ENCODE peak calls at places on chromosomes 16 and 17, in four cellular contexts. S, A, K and Y are unnamed samples.

GRCh38 chr16:23835390-23836077 is at the start of gene PRKCB:
- DNase-seq in A (no peak), K (peak), S (peak), Y (peak)

GRCh38 chr17:62627219-62627903 is at the start of gene MRC2:
- DNase-seq in K (peak), A (no peak), S (peak), Y (peak)

GRCh38 chr16:30728904-30729672 is 19.1 kb upstream of the PHKG2 start:
- DNase-seq in K (no peak), S (no peak), A (no peak), Y (no peak)

GRCh38 chr16:13453938-13454553 is 465.9 kb upstream of the ERCC4 start:
- DNase-seq in K (peak), A (no peak), S (no peak), Y (peak)

GRCh38 chr17:69945698-69946185 is 129.3 kb upstream of the KCNJ16 start:
- DNase-seq in K (no peak), A (no peak), S (peak), Y (no peak)

GRCh38 chr17:39752241-39752831 is 14.6 kb downstream of the GRB7 start:
- DNase-seq in A (no peak), S (no peak), K (no peak), Y (peak)

GRCh38 chr16:1385232-1385631 is 29.3 kb downstream of the UNKL start:
- DNase-seq in K (no peak), A (no peak), S (no peak), Y (no peak)

GRCh38 chr16:1159973-1160772 is 7.3 kb downstream of the CACNA1H start:
- DNase-seq in S (peak), K (no peak), A (no peak), Y (no peak)

GRCh38 chr17:65287040-65287439 is 149.9 kb downstream of the RGS9 start:
- DNase-seq in A (no peak), S (no peak), K (no peak), Y (no peak)

GRCh38 chr17:68884888-68885287 is 70.3 kb downstream of the ABCA8 start:
- DNase-seq in A (no peak), K (no peak), S (no peak), Y (no peak)

GRCh38 chr16:50550035-50550434 is 1.8 kb downstream of the NKD1 start:
- DNase-seq in S (no peak), A (no peak), K (no peak), Y (no peak)

GRCh38 chr17:3040882-3041281 is 22.5 kb downstream of the OR1D5 start:
- DNase-seq in S (no peak), A (no peak), K (no peak), Y (no peak)

GRCh38 chr17:3046753-3047152 is 16.7 kb downstream of the OR1D5 start:
- DNase-seq in K (no peak), S (no peak), A (no peak), Y (no peak)

GRCh38 chr17:3038941-3039340 is 24.5 kb downstream of the OR1D5 start:
- DNase-seq in S (no peak), K (no peak), A (no peak), Y (no peak)

GRCh38 chr17:3039748-3040147 is 23.7 kb downstream of the OR1D5 start:
- DNase-seq in K (no peak), S (no peak), A (no peak), Y (no peak)

GRCh38 chr17:3043737-3044365 is 19.6 kb downstream of the OR1D5 start:
- DNase-seq in S (no peak), A (no peak), K (peak), Y (no peak)
- TF ChIP-seq CTCF in S (no peak), A (peak), K (no peak), Y (peak)

GRCh38 chr17:81518113-81518784 is 5.7 kb upstream of the ACTG1 start:
- DNase-seq in S (no peak), K (no peak), A (no peak), Y (no peak)
- TF ChIP-seq CTCF in S (no peak), K (no peak), A (no peak), Y (no peak)

GRCh38 chr16:79042886-79043285 is 557.7 kb downstream of the MAF start:
- DNase-seq in A (no peak), S (no peak), K (no peak), Y (no peak)
- TF ChIP-seq CTCF in A (no peak), S (no peak), K (no peak), Y (no peak)

DNA sequence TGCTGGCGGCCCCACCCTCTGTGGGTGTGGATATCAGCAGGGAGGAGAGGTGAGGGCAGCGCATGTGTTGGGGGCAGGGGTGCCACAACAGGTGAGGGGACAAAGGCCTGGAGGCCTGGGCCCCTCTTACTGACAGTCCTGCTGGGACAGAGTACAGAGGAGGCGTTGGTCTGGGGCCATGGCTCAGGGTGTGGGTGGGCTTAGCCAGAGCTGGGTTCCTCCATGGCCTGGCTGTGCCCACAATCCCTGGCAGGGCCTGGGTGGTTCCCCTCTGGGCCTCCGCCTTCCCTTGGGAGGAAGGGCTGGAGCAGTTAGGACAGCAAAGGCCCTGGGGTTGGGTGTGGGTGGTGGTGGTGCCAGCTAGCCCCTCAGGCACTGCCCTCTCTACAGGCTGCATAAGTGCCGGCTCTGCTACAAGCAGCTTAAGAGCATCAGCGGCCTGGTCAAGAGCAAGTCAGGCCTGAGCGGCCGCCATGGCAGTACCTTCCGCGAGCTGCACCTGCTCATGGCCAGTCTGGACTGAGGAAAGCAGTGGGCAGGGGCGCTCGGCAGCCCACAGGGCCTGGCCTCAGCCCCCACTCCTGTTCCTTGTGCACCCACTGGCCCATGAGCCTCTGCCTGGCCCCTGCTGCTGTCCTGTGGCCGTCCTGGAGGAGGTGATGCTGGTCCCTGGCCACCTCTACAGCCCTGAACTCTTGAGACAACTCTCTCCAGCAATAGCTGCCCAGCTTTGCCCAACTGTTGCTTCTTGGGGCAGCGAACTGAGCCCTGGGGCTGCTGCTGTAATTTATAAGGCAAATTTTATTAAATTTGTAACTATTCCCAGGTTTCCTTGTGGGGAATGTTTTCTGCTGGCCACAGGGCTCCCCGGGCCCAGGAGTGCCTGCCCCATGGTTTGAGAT is 21.1 kb downstream of the KATNB1 start:
- DNase-seq in A (no peak), K (no peak), S (no peak), Y (no peak)
- TF ChIP-seq CTCF in A (no peak), K (no peak), S (no peak), Y (no peak)

GRCh38 chr16:3022208-3022696 is 1.5 kb downstream of the HCFC1R1 start:
- DNase-seq in K (peak), S (peak), A (no peak), Y (peak)

GRCh38 chr16:3022697-3023414 is 886 bp downstream of the HCFC1R1 start:
- DNase-seq in K (peak), A (no peak), S (peak), Y (no peak)

GRCh38 chr16:3020247-3020603 is at the start of gene TNFRSF12A:
- DNase-seq in K (peak), S (peak), A (peak), Y (peak)

GRCh38 chr16:3020604-3021448 is 658 bp downstream of the TNFRSF12A start:
- DNase-seq in S (peak), K (peak), A (no peak), Y (no peak)

DNA sequence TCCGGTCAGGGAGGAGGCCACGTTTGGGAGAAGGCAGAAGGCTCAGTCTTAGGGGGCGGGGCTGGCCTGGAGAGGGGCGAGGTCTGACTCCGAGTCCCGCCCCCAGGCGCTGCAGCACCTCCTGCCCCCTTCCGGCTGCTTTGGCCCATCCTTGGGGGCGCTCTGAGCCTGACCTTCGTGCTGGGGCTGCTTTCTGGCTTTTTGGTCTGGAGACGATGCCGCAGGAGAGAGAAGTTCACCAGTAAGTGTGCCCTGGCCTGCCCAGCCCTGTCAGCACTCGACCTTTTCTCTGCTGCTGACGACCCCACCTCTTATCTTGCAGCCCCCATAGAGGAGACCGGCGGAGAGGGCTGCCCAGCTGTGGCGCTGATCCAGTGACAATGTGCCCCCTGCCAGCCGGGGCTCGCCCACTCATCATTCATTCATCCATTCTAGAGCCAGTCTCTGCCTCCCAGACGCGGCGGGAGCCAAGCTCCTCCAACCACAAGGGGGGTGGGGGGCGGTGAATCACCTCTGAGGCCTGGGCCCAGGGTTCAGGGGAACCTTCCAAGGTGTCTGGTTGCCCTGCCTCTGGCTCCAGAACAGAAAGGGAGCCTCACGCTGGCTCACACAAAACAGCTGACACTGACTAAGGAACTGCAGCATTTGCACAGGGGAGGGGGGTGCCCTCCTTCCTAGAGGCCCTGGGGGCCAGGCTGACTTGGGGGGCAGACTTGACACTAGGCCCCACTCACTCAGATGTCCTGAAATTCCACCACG is 1.5 kb downstream of the TNFRSF12A start:
- DNase-seq in S (peak), A (no peak), K (peak), Y (peak)
- TF ChIP-seq CTCF in S (peak), A (peak), K (peak), Y (peak)

DNA sequence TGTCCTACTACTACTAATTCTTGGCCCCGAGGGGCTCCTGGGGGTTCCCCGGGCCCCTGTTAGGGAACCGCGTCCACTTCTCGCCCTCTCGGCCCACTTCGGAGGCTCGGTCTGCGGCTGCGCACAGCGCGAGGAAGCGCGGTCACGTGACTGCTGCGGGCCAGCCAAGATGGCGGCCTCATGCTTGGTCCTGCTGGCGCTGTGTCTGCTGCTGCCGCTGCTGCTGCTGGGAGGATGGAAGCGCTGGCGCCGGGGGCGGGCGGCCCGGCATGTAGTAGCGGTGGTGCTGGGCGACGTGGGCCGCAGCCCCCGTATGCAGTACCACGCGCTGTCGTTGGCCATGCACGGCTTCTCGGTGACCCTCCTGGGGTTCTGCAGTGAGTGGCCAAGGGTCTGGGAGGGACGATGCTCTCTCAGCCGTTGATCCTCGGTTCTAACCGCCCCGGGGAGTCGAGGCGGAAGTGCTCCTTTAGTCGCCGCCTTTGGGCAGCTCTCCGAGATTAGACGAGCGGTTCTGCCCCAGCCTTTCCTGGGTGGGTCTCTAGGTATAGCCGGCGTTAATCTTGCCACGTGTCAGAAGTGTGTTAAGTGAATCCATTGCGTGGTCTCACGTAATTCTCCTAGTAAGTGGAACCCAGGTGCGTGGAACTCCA is at the start of gene ALG1:
- DNase-seq in K (peak), A (peak), S (peak), Y (peak)
- TF ChIP-seq CTCF in K (no peak), A (no peak), S (no peak), Y (no peak)

DNA sequence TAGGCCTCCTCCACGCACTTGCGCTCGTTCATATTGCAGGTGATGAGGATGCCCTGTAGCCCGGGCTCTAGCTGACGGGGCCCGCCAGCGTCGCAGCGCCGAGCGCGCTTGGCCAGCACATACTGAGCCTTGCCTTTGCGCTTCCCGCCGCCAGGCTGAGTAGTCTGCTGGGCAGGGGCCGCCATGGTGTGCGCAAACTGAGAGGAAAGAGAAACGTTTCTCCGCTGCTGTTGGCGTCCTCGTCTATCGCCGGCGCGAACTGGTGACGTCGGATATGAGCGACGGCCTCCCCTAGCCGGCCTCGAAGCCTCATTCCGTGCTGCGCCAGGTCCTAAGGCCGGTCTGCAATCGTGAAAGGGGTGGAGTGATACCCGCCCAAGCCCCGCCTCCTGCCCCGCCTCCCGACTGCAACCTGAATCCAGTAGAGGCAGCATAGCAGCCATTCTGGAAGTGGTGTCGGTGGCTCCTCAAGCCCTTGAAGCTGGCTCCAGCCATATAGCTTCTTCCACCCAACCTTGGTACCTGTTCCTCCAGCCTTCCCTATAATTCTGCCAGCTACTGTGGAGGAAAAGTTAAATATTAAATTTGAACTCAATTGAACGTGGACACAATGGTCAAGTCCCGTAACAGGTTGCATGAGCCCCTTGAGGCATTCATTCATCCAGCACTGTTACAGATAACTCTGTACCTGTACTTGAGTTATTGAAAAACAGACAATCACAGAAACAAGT is at the start of gene THUMPD1:
- DNase-seq in K (peak), S (peak), A (peak), Y (peak)
- TF ChIP-seq CTCF in K (no peak), S (peak), A (no peak), Y (no peak)

DNA sequence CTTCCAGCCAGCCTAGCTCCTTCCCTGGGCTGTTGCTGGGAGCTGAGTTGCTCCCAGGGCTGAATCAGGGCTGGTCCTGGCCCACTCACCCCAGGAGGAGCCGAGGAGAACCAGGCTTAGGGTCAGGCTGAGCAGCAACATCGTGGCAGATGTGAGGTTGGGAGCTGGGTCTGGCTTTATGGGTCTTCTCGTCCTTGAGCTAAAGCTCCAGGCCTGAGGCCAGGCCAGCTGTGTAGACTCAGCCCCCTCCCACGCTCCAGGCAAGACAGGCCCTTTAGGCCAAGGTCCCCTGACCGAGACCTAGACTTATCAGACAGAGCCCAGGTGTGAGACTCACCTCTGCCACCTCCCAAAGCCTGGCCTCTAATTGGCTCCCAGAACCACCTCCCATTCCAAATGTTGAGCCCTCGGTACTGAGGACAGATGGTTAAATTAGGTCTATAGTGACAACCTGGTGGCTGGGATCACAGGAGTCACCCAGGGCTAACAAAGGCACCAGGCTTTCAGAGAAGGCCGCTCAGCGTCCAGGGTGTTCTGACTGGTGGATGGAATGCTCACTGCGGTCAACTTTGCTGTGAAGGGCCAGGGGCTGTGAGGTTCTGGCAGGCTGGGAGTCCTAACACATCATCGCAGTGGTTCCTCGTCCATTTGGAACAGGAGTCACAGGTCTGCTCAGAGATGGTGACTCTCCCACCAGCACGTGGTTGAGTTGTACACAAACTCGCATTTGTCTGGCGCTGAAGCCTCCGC is at the start of gene CTRL:
- DNase-seq in S (no peak), K (no peak), A (no peak), Y (no peak)
- TF ChIP-seq CTCF in S (no peak), K (no peak), A (no peak), Y (no peak)

GRCh38 chr17:17140590-17140980 is 65.5 kb downstream of the PLD6 start:
- DNase-seq in A (no peak), S (no peak), K (peak), Y (no peak)
- TF ChIP-seq CTCF in A (no peak), S (no peak), K (no peak), Y (no peak)

DNA sequence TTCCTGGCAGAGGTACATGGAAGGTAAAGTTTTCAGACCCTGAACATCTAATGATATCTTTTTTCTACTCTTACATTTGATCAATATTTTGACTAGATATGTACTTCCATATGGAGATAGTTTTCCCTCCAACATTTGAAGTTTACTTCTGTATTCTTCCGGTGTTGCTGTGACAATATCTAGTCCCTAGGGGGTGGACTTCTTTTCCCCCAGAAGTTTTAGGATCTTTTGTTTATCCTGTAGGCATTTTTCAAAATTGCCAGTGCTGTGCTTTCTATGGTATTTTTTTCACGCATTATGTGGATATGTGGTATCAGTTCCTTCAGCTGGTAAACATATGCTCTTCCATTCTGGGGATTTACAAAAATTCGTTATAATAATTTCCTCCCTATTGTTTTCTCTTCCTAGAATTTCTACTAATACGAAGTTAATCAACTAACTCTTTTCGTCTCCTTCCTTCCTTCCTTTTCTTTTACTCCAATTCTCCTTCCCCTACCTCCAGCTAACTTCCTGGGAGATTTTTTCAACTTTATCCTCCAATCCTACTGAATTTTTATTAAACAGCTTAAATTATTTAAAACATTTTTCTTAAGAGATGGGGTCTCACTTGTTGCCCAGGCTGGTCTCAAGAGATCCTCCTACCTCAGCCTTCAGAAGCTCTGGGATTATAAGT is 26.1 kb upstream of the ZNHIT3 start:
- DNase-seq in A (no peak), S (no peak), K (no peak), Y (no peak)
- TF ChIP-seq CTCF in A (no peak), S (no peak), K (no peak), Y (no peak)